ENCODE peak calls at places on chromosomes 3 and 15, in five cellular contexts. I, M, B, C and O are unnamed samples.

GRCh38 chr3:144708437-144708836 is 736.8 kb downstream of the DIPK2A start:
- DNase-seq in M (no peak), I (no peak), B (no peak), C (no peak), O (no peak)

GRCh38 chr15:42144841-42145375 is 11.5 kb downstream of the PLA2G4F start:
- DNase-seq in M (no peak), C (no peak), B (no peak), I (no peak), O (no peak)

GRCh38 chr3:100902572-100902971 is 90.6 kb downstream of the ABI3BP start:
- DNase-seq in B (no peak), C (peak; percentile 22), M (no peak), I (no peak), O (peak; percentile 89)

GRCh38 chr15:54150255-54150654 is 172.0 kb downstream of the UNC13C start:
- DNase-seq in I (no peak), C (peak; percentile 65), M (no peak), B (no peak), O (no peak)

GRCh38 chr15:87764461-87765236 is 491.9 kb downstream of the NTRK3 start:
- DNase-seq in C (peak; percentile 72), B (no peak), I (no peak), M (peak; percentile 22), O (peak; percentile 62)

GRCh38 chr15:51076898-51077564 is 17.7 kb downstream of the TNFAIP8L3 start:
- DNase-seq in C (no peak), B (peak; percentile 72), M (peak; percentile 73), I (peak; percentile 62), O (peak; percentile 23)

GRCh38 chr3:7728566-7729519 is 772.8 kb upstream of the LMCD1 start:
- DNase-seq in C (no peak), M (peak; percentile 12), I (no peak), B (no peak), O (no peak)

GRCh38 chr15:81224232-81224631 is 27.6 kb downstream of the IL16 start:
- DNase-seq in M (no peak), B (no peak), I (peak; percentile 50), C (no peak), O (no peak)

DNA sequence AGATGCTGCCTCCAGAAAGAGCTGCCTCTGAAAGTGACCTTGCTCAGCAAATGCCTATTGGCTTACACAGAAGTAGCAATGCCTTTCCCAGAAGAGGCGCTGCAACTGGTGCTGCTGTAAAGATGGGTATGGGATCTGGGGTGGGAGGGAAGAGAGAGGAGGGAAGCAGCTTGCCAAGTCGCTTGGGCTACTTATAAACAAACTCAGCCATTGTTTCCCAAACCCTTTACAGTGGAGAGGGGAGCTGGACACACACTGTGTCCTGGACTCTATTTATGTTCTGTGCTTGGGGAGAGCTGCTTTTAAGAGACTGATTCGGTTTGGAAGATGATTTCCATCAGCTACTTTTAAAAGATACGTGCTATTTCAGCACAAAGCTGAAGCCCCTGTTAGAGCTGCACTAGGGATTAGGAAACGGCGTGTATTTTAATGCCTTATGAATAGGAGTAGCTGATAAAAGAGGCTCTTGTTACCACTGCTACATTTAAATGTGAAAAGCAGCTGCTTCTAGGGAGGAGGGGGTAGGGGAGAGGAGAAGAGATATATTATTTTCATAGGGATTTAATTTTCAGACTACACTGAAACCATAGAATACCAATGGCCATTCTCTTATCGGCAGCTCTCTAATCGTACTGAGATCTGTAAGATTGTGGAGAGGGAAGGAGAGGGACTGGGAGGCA is 440.6 kb downstream of the MCTP2 start:
- DNase-seq in C (peak; percentile 6), B (no peak), I (peak; percentile 36), M (peak; percentile 71), O (no peak)
- TF ChIP-seq CTCF in C (no peak), B (no peak), I (no peak), M (peak; percentile 48), O (no peak)

GRCh38 chr3:141312359-141313090 is 55.8 kb upstream of the ZBTB38 start:
- DNase-seq in I (no peak), B (no peak), M (no peak), C (no peak), O (no peak)
- H3K4me3 ChIP-seq in I (peak overlapping the region; percentile 85), B (peak overlapping the region; percentile 20), M (peak overlapping the region; percentile 39), C (no peak overlapping the region), O (peak overlapping the region; percentile 81)

GRCh38 chr3:94904275-94904674 is 841.4 kb downstream of the NSUN3 start:
- DNase-seq in C (no peak), I (no peak), B (no peak), M (no peak), O (no peak)
- TF ChIP-seq CTCF in C (no peak), I (no peak), B (no peak), M (no peak), O (no peak)

GRCh38 chr3:41482134-41482533 is 282.8 kb downstream of the CTNNB1 start:
- DNase-seq in B (no peak), C (no peak), M (peak; percentile 80), I (no peak), O (no peak)
- H3K4me3 ChIP-seq in B (no peak overlapping the region), C (no peak overlapping the region), M (peak overlapping the region; percentile 8), I (no peak overlapping the region), O (no peak overlapping the region)

GRCh38 chr3:146148468-146148931 is 12.5 kb downstream of the PLOD2 start:
- DNase-seq in C (peak; percentile 47), I (no peak), B (no peak), M (peak; percentile 39), O (no peak)
- TF ChIP-seq CTCF in C (peak; percentile 34), I (no peak), B (no peak), M (peak; percentile 52), O (peak; percentile 25)

DNA sequence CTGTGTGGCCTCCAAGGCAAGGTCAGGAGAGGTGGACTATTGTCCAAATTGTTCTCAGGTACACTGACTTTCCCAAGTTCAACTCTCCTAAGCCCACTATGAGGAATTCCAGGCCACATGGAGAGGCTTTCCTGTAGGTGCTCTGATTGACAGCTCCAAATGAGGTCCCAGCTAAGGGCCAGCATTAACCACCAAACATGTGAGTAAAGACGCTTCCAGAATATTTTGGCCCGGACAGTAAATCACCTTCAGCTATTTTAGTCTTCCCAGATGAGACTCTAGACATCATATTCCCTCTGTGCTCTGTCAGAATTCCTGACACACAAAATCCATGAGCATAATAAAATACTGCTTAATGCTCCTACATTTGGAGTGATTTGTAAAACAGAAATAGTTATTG is 135.5 kb downstream of the TGFBR2 start:
- DNase-seq in B (no peak), M (no peak), C (no peak), I (no peak), O (no peak)
- H3K4me3 ChIP-seq in B (no peak overlapping the region), M (no peak overlapping the region), C (no peak overlapping the region), I (no peak overlapping the region), O (no peak overlapping the region)

GRCh38 chr15:62828364-62828763 is 214.2 kb upstream of the TPM1 start:
- DNase-seq in B (no peak), M (no peak), I (no peak), C (no peak), O (no peak)
- TF ChIP-seq CTCF in B (no peak), M (no peak), I (no peak), C (no peak), O (no peak)

DNA sequence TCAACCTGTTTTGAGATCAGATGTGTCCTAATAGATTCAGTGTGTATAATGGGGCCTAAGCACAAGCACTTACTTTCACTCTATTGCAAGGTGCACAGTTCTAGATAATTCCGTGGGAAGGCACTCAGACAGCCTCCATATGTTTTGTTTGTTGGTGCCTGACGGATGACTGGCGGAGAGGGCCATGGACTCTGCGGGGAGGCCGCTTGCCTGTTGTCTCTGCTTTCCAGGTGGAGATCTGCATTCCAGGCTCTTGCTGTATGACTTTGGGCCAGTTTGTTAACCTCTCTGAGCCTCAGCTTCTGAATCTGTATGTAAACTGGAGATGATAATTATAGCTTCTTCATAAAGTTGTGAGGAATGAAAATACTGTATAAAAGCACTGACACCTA is 1.5 kb downstream of the IRAK2 start:
- DNase-seq in C (no peak), B (no peak), I (no peak), M (no peak), O (no peak)
- H3K4me3 ChIP-seq in C (peak overlapping the region; percentile 7), B (no peak overlapping the region), I (no peak overlapping the region), M (peak overlapping the region; percentile 95), O (no peak overlapping the region)

DNA sequence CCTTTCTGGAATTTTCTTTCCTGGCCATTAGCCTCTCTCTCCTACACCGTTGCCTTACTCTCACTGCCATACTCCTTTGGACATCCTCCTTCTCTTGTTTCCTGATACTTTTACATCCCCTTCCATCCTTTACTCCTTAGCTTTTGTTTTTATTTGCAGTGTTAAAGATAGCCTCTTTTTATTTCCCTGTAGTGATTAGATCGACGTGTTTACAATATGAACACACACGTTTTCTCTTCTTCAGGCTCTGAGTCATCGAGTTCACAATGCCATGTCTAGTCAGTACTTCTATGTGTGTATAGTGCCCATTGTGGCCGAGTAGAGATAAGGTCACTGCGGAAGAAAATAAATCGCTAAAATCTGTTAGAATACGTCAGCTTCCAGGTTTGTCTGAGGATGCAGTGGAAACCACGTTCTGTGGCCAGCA is 208.5 kb downstream of the LPP start:
- DNase-seq in B (no peak), I (no peak), C (peak; percentile 69), M (no peak), O (peak; percentile 76)
- TF ChIP-seq CTCF in B (no peak), I (no peak), C (peak; percentile 12), M (no peak), O (no peak)